ENCODE peak calls at places on chromosomes 11 and 22, in five cellular contexts. B is PC-3, R is fibroblast of lung, H is GM23248, E is neural progenitor cell. O is an unnamed sample.

GRCh38 chr22:24146791-24147353 is 34.4 kb upstream of the SUSD2 start:
- DNase-seq in B (no peak), R (peak; percentile 89), H (peak; percentile 65), E (peak; percentile 16), O (no peak)

GRCh38 chr11:128796275-128796674 is 70.8 kb downstream of the KCNJ1 start:
- DNase-seq in B (peak; percentile 52), R (peak; percentile 93), H (peak; percentile 62), E (no peak), O (no peak)

GRCh38 chr22:46054091-46054877 is 77.3 kb upstream of the WNT7B start:
- DNase-seq in B (peak; percentile 57), R (peak; percentile 87), H (peak; percentile 89), E (no peak), O (no peak)

GRCh38 chr22:48720662-48721393 is 1106.8 kb downstream of the BRD1 start:
- DNase-seq in B (no peak), R (no peak), H (no peak), E (no peak), O (no peak)

GRCh38 chr11:6438979-6439571 is 1.7 kb downstream of the HPX start:
- DNase-seq in B (peak; percentile 52), R (peak; percentile 38), H (peak; percentile 76), E (peak; percentile 69), O (no peak)

GRCh38 chr22:21738966-21739365 is 3.4 kb upstream of the YPEL1 start:
- DNase-seq in B (no peak), R (no peak), H (no peak), E (no peak), O (no peak)

GRCh38 chr11:68258363-68258765 is 13.4 kb downstream of the C11orf24 start:
- DNase-seq in B (no peak), R (no peak), H (no peak), E (no peak), O (no peak)

GRCh38 chr11:98630736-98631135 is 390.0 kb upstream of the CNTN5 start:
- DNase-seq in B (no peak), R (no peak), H (no peak), E (peak; percentile 70), O (no peak)

GRCh38 chr22:39089928-39090327 is 7.1 kb upstream of the APOBEC3H start:
- DNase-seq in B (peak; percentile 58), R (no peak), H (peak; percentile 32), E (no peak), O (no peak)

GRCh38 chr11:67452141-67452952 is at the start of gene GPR152:
- DNase-seq in B (no peak), R (no peak), H (no peak), E (no peak), O (no peak)

GRCh38 chr11:86087281-86087680 is 18.4 kb upstream of the PICALM start:
- DNase-seq in B (no peak), R (no peak), H (no peak), E (no peak), O (no peak)

GRCh38 chr11:16984229-16984628 is 30.0 kb downstream of the PLEKHA7 start:
- DNase-seq in B (no peak), R (no peak), H (no peak), E (no peak), O (no peak)

GRCh38 chr22:47175151-47175760 is 412.8 kb downstream of the TBC1D22A start:
- DNase-seq in B (no peak), R (no peak), H (peak; percentile 85), E (no peak), O (no peak)

GRCh38 chr22:26712158-26712557 is 54.8 kb downstream of the MIAT start:
- DNase-seq in B (no peak), R (no peak), H (no peak), E (no peak), O (no peak)

GRCh38 chr11:32279672-32280071 is 155.7 kb downstream of the WT1 start:
- DNase-seq in B (no peak), R (no peak), H (no peak), E (peak; percentile 14), O (no peak)

GRCh38 chr11:40295466-40295865 is 1164.0 kb downstream of the LRRC4C start:
- DNase-seq in B (no peak), R (no peak), H (no peak), E (no peak), O (no peak)

GRCh38 chr11:33552756-33553155 is 147.9 kb downstream of the C11orf91 start:
- DNase-seq in B (no peak), R (peak; percentile 70), H (no peak), E (no peak), O (no peak)

GRCh38 chr11:26201411-26201810 is 130.5 kb upstream of the ANO3 start:
- DNase-seq in B (peak; percentile 49), R (peak; percentile 62), H (peak; percentile 66), E (no peak), O (no peak)

GRCh38 chr11:35617687-35618496 is at the start of gene FJX1:
- DNase-seq in B (peak; percentile 86), R (peak; percentile 94), H (peak; percentile 95), E (peak; percentile 96), O (no peak)

GRCh38 chr22:27531782-27532530 is 269.6 kb downstream of the MN1 start:
- DNase-seq in B (peak; percentile 30), R (peak; percentile 98), H (peak; percentile 76), E (no peak), O (no peak)

GRCh38 chr11:76629133-76629852 is 41.3 kb downstream of the LRRC32 start:
- DNase-seq in B (no peak), R (peak; percentile 33), H (peak; percentile 56), E (no peak), O (no peak)

GRCh38 chr11:66100272-66101037 is 30.4 kb downstream of the PACS1 start:
- DNase-seq in B (no peak), R (peak; percentile 50), H (no peak), E (no peak), O (no peak)

GRCh38 chr11:6249822-6250555 is 9.6 kb upstream of the CCKBR start:
- DNase-seq in B (peak; percentile 77), R (peak; percentile 87), H (peak; percentile 92), E (no peak), O (peak; percentile 33)

GRCh38 chr11:118618991-118619375 is 11.6 kb downstream of the PHLDB1 start:
- DNase-seq in B (no peak), R (peak; percentile 94), H (peak; percentile 89), E (no peak), O (no peak)

GRCh38 chr11:118621898-118622375 is 14.5 kb downstream of the PHLDB1 start:
- DNase-seq in B (no peak), R (no peak), H (no peak), E (no peak), O (no peak)

GRCh38 chr11:118621071-118621815 is 13.8 kb downstream of the PHLDB1 start:
- DNase-seq in B (peak; percentile 90), R (peak; percentile 91), H (peak; percentile 91), E (peak; percentile 89), O (no peak)

GRCh38 chr11:118619444-118620205 is 12.2 kb downstream of the PHLDB1 start:
- DNase-seq in B (peak; percentile 92), R (peak; percentile 98), H (peak; percentile 99), E (no peak), O (no peak)

DNA sequence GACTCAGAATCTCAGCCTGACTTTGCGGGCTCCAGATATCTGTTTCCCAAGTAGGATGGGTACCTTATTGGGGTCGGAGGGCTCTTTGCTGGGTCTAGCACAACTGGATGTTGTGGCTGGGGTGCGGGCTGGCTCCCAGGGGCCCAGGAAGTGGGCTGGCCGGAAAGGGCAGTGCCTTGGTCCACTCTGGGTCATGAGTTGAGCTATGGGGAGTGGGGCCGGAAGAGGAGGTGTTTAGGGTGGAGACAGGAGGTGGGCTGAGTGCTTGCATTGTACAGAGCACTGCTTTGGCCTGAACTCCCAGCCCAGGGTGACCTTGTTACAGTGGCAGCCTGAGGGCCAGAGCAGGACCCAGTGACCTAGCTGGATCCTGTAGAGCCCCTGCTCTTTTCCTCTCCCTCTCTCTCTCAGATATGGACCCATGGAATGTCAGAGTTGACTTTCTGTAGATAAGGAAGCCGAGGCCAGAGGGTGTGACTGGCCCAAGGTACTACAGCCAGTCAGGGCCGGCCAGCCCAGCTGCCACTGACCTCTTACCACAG is 13.2 kb downstream of the PHLDB1 start:
- DNase-seq in B (no peak), R (peak; percentile 15), H (no peak), E (no peak), O (no peak)
- H3K4me3 ChIP-seq in B (peak overlapping the region; percentile 75), R (peak overlapping the region; percentile 1), H (peak overlapping the region; percentile 78), E (peak overlapping the region; percentile 89), O (peak overlapping the region; percentile 96)

DNA sequence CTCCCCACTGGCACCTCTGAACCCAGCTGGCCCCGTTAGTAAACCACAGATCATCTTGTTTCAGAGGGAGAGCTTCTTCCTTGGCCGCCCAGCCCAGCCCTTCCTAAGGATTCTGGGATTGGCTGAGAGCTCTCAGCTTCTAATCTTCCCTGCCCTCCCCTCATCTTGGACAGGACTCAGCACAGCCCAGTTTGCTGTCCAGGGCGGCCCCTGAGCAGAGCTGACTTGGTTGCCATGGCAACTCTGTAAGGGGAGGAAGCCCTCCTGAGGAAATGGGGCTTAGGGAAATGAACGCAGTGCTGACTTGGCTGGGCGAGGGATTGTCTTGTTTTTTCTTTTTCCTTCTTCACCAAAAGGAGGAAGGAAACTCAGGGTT is 4.6 kb downstream of the APOL4 start:
- DNase-seq in B (no peak), R (peak; percentile 56), H (peak; percentile 47), E (peak; percentile 100), O (no peak)
- H3K4me2 ChIP-seq in B (no peak overlapping the region), R (no peak overlapping the region), H (no peak overlapping the region), E (peak overlapping the region; percentile 65), O (no peak overlapping the region)

GRCh38 chr11:13009921-13010736 is 1.0 kb downstream of the RASSF10 start:
- DNase-seq in B (no peak), R (peak; percentile 50), H (peak; percentile 51), E (peak; percentile 83), O (no peak)

GRCh38 chr11:13009476-13009920 is 382 bp downstream of the RASSF10 start:
- DNase-seq in B (no peak), R (peak; percentile 29), H (peak; percentile 34), E (no peak), O (no peak)

GRCh38 chr11:13007182-13007581 is 1.9 kb upstream of the RASSF10 start:
- DNase-seq in B (no peak), R (no peak), H (no peak), E (no peak), O (no peak)

GRCh38 chr11:13007702-13008435 is 1.2 kb upstream of the RASSF10 start:
- DNase-seq in B (peak; percentile 65), R (peak; percentile 18), H (no peak), E (no peak), O (no peak)

DNA sequence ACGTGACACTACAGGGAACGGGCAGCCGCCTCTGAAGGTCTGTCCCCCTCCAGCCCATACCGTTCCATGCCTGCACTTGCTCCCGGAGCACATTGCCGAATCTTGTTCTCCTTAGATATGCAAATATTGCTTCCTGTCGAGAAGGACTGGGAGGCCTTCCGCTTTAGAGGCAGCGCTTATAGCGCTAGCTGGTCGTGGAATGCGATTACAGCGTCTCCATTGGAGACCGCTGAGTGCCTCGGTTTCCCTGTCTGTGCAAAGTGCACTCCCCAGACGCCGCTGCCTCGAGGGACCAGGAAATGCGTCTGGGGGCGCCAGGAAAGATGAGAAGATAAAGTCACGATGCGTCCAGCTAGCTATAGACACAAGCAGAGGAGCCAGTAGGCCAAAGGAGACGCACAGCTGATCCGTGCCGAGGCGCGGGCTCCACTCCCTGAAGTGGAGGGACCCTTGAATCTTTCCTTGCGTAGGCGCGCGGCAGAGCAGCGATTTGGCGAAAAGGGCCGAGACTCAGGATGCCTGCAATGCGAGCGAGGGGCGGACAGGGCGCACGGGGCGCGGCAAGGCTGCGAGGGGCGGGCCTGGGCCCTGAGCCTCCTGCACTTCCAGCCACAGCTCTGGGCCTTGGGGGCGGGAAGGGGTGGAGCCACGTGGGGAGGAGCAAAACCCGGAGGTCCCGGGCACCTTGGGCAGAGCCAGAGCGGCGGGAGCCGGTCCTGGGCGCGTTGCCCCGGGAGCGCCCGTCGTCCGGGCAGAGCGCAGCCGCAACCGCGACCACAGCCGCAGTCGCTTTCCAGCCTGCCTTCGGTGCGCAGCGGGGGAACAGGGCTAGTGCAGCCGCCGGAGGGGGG is at the start of gene RASSF10:
- DNase-seq in B (no peak), R (peak; percentile 70), H (peak; percentile 35), E (peak; percentile 94), O (no peak)
- H3K4me3 ChIP-seq in B (no peak within 1 kb of the TSS), R (no peak within 1 kb of the TSS), H (peak within 1 kb of the TSS; percentile 53), E (peak within 1 kb of the TSS; percentile 54), O (peak within 1 kb of the TSS; percentile 73)

GRCh38 chr11:43868852-43869567 is 11.6 kb upstream of the ALKBH3 start:
- DNase-seq in B (peak; percentile 39), R (peak; percentile 77), H (peak; percentile 92), E (no peak), O (no peak)
- H3K4me2 ChIP-seq in B (peak overlapping the region; percentile 14), R (peak overlapping the region; percentile 7), H (peak overlapping the region; percentile 73), E (no peak overlapping the region), O (peak overlapping the region; percentile 53)